ENCODE peak calls at places on chromosomes 4 and X, in four cellular contexts. One of them, this sample, is unnamed.

GRCh38 chr4:48047421-48047844 is 30.9 kb downstream of the NIPAL1 start:
- DNase-seq in uterus: no peak
- DNase-seq in fibroblast of lung: no peak
- DNase-seq in cardiac muscle cell: no peak
- DNase-seq in this sample: no peak

GRCh38 chrX:22652596-22652995 is 347.2 kb upstream of the DDX53 start:
- DNase-seq in cardiac muscle cell: peak
- DNase-seq in fibroblast of lung: peak
- DNase-seq in uterus: peak
- DNase-seq in this sample: peak

GRCh38 chrX:35442421-35442820 is 355.7 kb upstream of the MAGEB16 start:
- DNase-seq in fibroblast of lung: no peak
- DNase-seq in uterus: no peak
- DNase-seq in cardiac muscle cell: no peak
- DNase-seq in this sample: no peak

GRCh38 chrX:71917621-71918341 is 7.1 kb downstream of the NHSL2 start:
- DNase-seq in uterus: peak
- DNase-seq in cardiac muscle cell: peak
- DNase-seq in fibroblast of lung: no peak
- DNase-seq in this sample: peak

GRCh38 chr4:48334900-48335384 is 6.4 kb upstream of the SLAIN2 start:
- DNase-seq in fibroblast of lung: peak
- DNase-seq in uterus: no peak
- DNase-seq in cardiac muscle cell: no peak
- DNase-seq in this sample: peak

GRCh38 chr4:532588-533317 is 33.7 kb downstream of the PIGG start:
- DNase-seq in uterus: no peak
- DNase-seq in fibroblast of lung: no peak
- DNase-seq in cardiac muscle cell: no peak
- DNase-seq in this sample: peak

GRCh38 chrX:135973025-135973547 is 702 bp downstream of the MMGT1 start:
- DNase-seq in cardiac muscle cell: peak
- DNase-seq in fibroblast of lung: peak
- DNase-seq in uterus: no peak
- DNase-seq in this sample: peak

GRCh38 chr4:119040711-119041185 is 94.9 kb upstream of the MYOZ2 start:
- DNase-seq in fibroblast of lung: peak
- DNase-seq in uterus: no peak
- DNase-seq in cardiac muscle cell: no peak
- DNase-seq in this sample: peak

GRCh38 chrX:9466115-9466495 is 1.2 kb downstream of the TBL1X start:
- DNase-seq in uterus: peak
- DNase-seq in cardiac muscle cell: peak
- DNase-seq in fibroblast of lung: peak
- DNase-seq in this sample: peak

DNA sequence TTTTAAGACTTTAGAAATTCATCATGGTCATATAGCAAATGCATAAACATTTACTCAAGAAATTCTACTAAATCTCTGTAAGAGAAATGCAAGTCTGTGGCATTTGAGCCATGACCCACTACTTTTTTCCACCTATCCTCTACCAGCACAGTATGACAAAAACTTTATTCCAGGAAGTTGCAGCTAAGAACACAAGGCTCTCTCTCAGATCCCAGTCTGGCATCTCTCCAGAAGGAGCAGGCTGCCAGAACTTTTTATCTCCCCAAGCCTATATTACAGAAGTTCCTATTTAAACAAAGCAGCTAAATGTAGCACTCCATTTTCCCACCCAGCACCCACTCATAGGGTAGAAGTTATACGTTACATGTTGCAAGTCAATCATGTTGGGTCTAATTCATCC is 49.3 kb upstream of the EPGN start:
- DNase-seq in cardiac muscle cell: no peak
- DNase-seq in uterus: no peak
- DNase-seq in fibroblast of lung: peak
- DNase-seq in this sample: no peak
- TF ChIP-seq CTCF in cardiac muscle cell: no peak
- TF ChIP-seq CTCF in uterus: no peak
- TF ChIP-seq CTCF in fibroblast of lung: no peak
- TF ChIP-seq CTCF in this sample: no peak

GRCh38 chrX:139971394-139971749 is 6.1 kb upstream of the CXorf66 start:
- DNase-seq in fibroblast of lung: no peak
- DNase-seq in uterus: no peak
- DNase-seq in cardiac muscle cell: no peak
- DNase-seq in this sample: no peak
- H3K4me3 ChIP-seq in fibroblast of lung: no peak
- H3K4me3 ChIP-seq in uterus: no peak
- H3K4me3 ChIP-seq in cardiac muscle cell: no peak
- H3K4me3 ChIP-seq in this sample: no peak

DNA sequence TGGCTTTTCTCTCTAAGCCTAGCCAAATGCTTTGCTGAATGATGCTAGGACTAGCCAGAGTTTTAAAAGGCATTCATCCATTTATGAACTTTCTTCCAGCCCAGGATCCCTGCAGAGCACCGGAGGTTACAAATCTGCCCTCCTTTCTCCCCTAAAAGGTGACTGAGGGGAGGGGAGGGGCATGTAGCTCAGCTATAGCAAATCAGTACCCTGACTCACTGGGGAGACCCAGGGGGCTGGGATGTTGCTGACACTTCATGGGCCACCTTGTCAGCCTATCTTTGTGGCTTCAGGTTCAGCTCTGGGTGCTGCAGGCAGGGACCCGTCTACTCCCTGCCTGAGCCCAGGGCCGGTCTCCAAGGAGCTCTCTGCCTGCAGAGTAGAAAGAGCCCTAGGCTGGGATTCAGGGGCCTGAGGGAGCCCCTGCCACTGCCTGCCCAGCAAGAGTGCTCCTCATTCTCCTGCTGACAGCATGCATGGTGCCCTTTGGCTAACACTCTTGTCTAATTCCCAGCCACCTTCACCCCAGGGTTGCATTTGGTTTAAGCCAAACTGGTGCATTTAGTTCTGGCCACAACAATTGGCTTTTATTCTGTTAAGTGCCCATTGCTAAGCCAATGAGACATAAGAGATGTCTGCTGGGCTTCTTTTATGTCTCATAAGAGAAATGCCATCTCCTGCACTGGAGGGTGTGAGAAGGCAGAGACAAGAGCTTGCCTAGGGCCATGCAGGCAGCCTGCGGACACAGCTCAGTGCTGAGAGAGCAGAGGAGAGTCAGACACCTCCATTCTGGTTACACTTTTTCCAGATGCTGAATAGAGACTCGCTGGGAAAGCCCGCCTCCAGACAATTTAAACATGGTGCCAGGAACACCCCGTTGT is 11.9 kb upstream of the UBA6 start:
- DNase-seq in uterus: no peak
- DNase-seq in fibroblast of lung: no peak
- DNase-seq in cardiac muscle cell: no peak
- DNase-seq in this sample: no peak
- TF ChIP-seq CTCF in uterus: no peak
- TF ChIP-seq CTCF in fibroblast of lung: no peak
- TF ChIP-seq CTCF in cardiac muscle cell: no peak
- TF ChIP-seq CTCF in this sample: no peak

DNA sequence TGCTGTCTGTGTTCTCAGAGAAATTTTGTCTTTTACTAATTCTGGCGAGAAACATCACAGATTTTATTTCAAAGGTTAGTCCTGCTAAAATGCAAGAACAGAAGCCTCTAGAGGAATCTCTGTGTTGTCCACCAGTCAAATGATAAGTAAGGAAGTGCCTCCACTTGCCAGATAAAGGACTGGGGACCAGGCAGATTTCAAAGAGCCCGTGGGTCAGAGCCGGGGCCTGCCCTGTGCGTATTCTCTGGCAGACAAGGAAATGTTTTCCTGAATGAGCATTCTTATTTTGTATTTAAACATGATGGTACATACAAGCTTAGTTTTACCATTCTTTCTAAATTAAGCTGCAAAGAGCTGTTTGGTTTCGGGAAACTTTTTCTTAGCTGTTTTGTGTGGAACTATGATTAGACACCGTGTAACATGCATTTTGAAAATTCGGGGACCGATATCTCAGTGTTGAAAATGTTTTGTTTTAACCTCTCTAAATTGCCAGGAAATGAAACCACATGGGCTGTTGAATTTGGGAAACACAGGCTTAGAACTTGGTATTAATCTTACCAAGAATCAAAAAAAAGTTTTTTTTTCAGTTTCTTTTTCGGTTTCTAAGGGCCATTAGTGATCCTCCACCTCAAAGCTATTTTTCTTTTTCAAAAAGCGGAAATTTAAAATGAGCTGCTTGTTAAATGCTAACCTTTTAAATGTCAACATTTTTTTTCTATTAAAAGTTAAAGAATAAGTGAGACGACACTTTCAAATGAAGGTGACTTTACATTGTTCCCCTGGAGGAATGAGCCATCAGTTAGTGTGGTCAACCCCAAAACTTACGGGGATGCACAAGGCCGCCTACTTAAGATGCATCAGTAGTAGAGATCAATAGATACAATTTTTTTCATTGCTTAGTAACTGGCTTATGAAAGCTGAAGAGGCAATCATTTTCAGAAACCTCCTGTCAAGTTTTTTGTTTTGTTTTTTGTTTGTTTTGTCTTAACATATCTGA is 89.6 kb upstream of the MTM1 start:
- DNase-seq in uterus: no peak
- DNase-seq in cardiac muscle cell: no peak
- DNase-seq in fibroblast of lung: no peak
- DNase-seq in this sample: no peak
- H3K4me3 ChIP-seq in uterus: no peak
- H3K4me3 ChIP-seq in cardiac muscle cell: no peak
- H3K4me3 ChIP-seq in fibroblast of lung: no peak
- H3K4me3 ChIP-seq in this sample: no peak

DNA sequence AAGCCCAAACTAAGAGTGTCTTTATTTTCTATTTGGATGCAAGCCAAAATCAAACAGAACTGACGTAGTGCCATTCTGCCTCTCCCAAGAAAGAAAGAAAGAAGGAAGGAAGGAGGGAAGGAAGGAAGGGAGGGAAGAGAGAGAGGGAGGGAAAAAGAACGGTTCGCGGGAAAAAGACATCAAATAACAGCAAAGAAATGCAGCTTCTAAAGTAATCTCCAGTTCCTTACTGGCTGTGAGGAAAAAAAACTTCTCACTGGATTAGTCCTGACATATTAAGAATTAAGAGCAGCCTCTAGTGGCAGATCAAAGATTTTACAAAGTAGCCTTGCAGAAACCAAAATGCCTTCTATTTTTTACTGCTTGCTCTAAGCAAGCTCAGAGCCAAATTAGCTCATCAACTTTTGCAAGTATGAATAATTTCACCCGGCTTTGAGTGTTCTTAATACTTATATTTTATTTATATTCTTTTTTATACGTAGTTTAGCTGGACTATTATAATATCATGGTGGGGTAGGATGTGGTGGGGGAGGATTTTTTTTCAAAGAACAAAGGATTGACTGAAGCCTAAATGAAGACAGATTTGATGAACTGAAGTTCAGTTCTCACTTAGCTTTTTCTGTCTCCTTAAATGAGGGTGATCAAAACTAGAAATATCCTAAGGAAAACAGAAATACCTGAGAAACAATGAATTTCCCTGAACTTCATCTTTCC is 36.6 kb downstream of the PITX2 start:
- DNase-seq in uterus: no peak
- DNase-seq in cardiac muscle cell: peak
- DNase-seq in fibroblast of lung: peak
- DNase-seq in this sample: peak
- TF ChIP-seq CTCF in uterus: peak
- TF ChIP-seq CTCF in cardiac muscle cell: peak
- TF ChIP-seq CTCF in fibroblast of lung: peak
- TF ChIP-seq CTCF in this sample: peak

GRCh38 chr4:5366421-5366820 is 315.1 kb downstream of the STK32B start:
- DNase-seq in cardiac muscle cell: no peak
- DNase-seq in uterus: no peak
- DNase-seq in fibroblast of lung: no peak
- DNase-seq in this sample: peak

GRCh38 chr4:5368426-5368825 is 317.1 kb downstream of the STK32B start:
- DNase-seq in uterus: no peak
- DNase-seq in cardiac muscle cell: no peak
- DNase-seq in fibroblast of lung: no peak
- DNase-seq in this sample: no peak

GRCh38 chr4:5365071-5366008 is 314.1 kb downstream of the STK32B start:
- DNase-seq in uterus: no peak
- DNase-seq in cardiac muscle cell: no peak
- DNase-seq in fibroblast of lung: no peak
- DNase-seq in this sample: peak

GRCh38 chr4:5364406-5364805 is 313.1 kb downstream of the STK32B start:
- DNase-seq in uterus: no peak
- DNase-seq in fibroblast of lung: no peak
- DNase-seq in cardiac muscle cell: no peak
- DNase-seq in this sample: no peak

GRCh38 chr4:5366009-5366386 is 314.7 kb downstream of the STK32B start:
- DNase-seq in cardiac muscle cell: no peak
- DNase-seq in uterus: no peak
- DNase-seq in fibroblast of lung: no peak
- DNase-seq in this sample: no peak
- H3K4me3 ChIP-seq in cardiac muscle cell: no peak
- H3K4me3 ChIP-seq in uterus: no peak
- H3K4me3 ChIP-seq in fibroblast of lung: no peak
- H3K4me3 ChIP-seq in this sample: no peak

DNA sequence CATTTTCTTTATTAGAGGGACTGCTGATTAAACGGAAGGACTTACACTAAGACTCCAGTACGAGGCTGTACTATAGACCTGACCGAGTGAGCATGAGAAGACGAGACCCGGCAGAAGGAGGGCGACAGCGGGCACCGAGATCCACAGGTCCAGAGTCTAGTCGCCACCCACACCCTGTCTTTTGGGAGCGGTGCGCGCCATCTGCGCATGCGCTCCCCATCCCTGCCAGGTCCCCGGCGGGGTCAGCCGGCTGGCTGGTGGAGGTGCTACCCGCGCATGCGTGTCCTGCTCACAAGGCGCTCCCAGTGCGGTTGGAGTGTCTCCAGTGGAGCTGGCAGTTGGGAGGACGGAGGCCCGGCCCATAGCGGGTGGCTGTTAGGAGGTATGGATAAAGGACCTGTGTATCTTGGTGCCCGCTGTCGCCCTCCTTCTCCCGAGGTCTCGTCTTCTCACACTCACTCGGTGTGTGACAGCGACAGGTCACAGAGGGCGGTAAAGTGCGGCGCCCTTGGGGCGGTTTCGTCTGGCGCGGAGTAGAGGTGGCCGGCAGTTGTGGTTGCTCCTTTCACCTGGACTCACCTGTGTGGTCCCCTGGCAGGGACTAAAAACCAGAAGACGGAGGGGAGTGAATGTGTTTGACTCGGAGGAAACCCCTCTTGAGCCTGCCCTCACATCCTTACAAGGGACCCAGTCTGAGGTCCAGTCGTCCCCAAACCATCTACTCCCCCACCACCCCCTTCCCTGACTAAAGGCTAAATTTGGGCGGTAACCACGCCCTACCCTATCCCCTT is 7.6 kb upstream of the HSD17B10 start:
- DNase-seq in fibroblast of lung: peak
- DNase-seq in cardiac muscle cell: peak
- DNase-seq in uterus: peak
- DNase-seq in this sample: peak
- TF ChIP-seq CTCF in fibroblast of lung: no peak
- TF ChIP-seq CTCF in cardiac muscle cell: no peak
- TF ChIP-seq CTCF in uterus: no peak
- TF ChIP-seq CTCF in this sample: no peak